ENCODE peak calls at places on chromosomes 2 and 18, in eight cellular contexts. G is CD8-positive, alpha-beta T cell; D is astrocyte; U is WTC11; S is HCT116; L is body of pancreas; V is foreskin keratinocyte; P is AG09319. X is an unnamed sample.

GRCh38 chr2:20565101-20565622 is 85.7 kb downstream of the HS1BP3 start:
- DNase-seq in G (no peak), L (no peak), U (no peak), P (no peak), D (no peak), V (no peak), S (no peak), X (no peak)

GRCh38 chr2:26469092-26469710 is 8.7 kb downstream of the OTOF start:
- DNase-seq in L (peak), D (peak), U (peak), P (no peak), V (peak), S (peak), G (no peak), X (peak)

GRCh38 chr18:11752116-11752911 is 63.2 kb downstream of the GNAL start:
- DNase-seq in G (no peak), P (no peak), U (peak), S (no peak), V (no peak), L (no peak), D (peak), X (peak)

GRCh38 chr2:98824256-98825042 is 93.5 kb upstream of the MGAT4A start:
- DNase-seq in D (no peak), V (no peak), S (no peak), G (no peak), P (no peak), L (no peak), U (no peak), X (no peak)

GRCh38 chr2:47249427-47249826 is 94.3 kb upstream of the STPG4 start:
- DNase-seq in S (no peak), L (no peak), D (no peak), P (no peak), U (no peak), G (no peak), V (no peak), X (peak)

GRCh38 chr2:230870544-230871360 is 6.0 kb downstream of the ITM2C start:
- DNase-seq in S (no peak), P (no peak), D (peak), V (no peak), U (no peak), G (no peak), L (no peak), X (no peak)

GRCh38 chr18:79395761-79396404 is at the start of gene NFATC1:
- DNase-seq in S (no peak), G (peak), L (peak), U (peak), V (no peak), P (no peak), D (peak), X (peak)

GRCh38 chr18:76445275-76445674 is 49.8 kb downstream of the ZNF516 start:
- DNase-seq in G (no peak), L (no peak), V (peak), P (peak), D (peak), U (no peak), S (no peak), X (no peak)

GRCh38 chr2:85899849-85900248 is 11.1 kb upstream of the ST3GAL5 start:
- DNase-seq in L (no peak), D (no peak), S (no peak), V (no peak), U (no peak), P (no peak), G (no peak), X (no peak)

DNA sequence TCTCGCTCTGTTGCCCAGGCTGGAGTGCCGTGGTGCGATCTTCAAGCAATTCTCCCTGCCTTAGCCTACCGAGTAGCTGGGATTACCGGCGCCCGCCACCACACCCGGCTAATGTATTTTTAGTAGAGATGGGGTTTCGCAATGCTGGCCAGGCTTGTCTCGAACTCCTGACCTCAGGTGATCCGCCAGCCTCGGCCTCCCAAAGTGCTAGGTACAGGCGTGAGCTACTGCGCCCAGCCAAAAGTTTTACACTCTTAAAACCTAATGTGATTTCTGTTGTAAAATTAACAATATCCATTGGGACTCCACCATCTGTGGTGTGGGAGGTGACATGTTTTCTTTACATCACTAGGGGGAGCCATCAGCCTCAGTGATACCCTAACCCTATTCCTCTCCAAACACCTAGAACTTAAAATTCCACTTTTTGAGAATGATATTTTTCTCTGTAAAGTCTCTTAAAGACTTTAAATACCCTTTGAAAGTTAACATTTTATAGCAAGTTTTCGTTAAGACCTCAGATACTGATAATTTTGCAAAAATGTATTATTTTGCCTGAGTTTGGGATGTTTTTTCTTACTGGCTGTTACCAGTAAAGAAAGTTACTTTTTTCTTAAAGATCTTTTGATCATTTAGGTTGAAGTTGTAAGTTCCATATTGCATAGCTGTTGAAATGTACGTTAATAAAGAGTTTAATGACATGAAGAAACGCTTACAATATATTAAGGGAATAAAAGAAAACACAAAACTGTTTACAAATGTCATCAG is 11.6 kb upstream of the EIF2AK2 start:
- DNase-seq in L (no peak), U (peak), G (no peak), P (no peak), S (peak), V (no peak), D (peak), X (no peak)
- TF ChIP-seq CTCF in L (peak), U (peak), G (peak), P (peak), S (peak), V (peak), D (peak), X (peak)

DNA sequence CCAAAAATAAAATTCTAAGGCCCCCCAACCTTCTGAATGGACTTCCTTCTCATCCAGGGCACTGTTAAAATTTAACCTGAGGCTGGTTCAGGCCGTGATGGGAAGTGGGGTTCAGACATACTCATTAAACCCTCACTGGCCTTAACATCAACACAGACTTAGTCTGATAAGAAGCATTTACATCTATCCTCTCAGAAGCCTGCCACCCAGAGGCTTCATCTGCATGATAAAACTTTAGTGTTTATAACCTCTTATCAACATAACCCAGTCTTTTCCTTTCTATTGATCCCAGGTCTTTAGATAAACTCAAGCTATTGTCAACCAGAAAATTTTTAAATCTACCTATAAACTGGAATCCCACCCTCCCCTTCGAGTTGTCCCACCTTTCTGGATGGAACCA is 22.4 kb downstream of the ITSN2 start:
- DNase-seq in L (no peak), V (no peak), S (no peak), G (no peak), U (no peak), D (no peak), P (no peak), X (no peak)
- TF ChIP-seq CTCF in L (no peak), V (peak), S (no peak), G (no peak), U (no peak), D (no peak), P (no peak), X (no peak)

DNA sequence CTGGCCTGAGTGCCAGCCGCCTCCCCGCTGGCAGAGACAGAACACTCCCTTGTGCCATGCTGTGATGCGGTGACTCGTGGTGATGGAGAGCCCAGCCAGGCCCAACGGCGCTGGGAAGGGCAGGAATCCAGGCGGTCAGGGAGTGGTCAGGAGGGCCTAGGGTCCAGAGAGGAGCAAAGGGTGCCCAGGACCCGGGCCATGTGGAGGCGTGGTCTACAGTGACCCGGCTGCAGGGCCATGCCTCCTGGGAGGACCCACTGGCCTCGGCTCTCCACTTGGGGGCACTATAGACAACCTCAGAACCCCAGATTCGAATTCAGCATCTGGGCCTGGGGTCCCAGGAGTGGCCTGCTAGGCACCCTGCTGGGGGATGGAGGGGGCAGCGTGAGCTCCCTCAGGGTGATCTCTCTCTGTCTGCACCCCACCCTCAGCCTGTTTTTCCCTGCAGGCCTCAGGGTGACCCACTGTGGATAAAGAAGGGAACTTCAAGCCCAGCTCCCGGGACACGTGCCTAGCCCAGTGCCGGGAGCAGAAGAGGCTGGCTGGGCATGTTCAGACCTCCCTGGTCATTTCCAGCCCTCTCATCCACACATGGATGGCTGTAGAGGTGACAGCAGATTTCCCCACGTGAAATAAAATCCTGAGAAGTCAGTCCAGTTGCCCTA is 13.0 kb downstream of the AMER3 start:
- DNase-seq in L (no peak), S (no peak), V (no peak), P (no peak), D (no peak), U (peak), G (no peak), X (no peak)
- TF ChIP-seq CTCF in L (no peak), S (peak), V (peak), P (no peak), D (no peak), U (peak), G (no peak), X (no peak)

DNA sequence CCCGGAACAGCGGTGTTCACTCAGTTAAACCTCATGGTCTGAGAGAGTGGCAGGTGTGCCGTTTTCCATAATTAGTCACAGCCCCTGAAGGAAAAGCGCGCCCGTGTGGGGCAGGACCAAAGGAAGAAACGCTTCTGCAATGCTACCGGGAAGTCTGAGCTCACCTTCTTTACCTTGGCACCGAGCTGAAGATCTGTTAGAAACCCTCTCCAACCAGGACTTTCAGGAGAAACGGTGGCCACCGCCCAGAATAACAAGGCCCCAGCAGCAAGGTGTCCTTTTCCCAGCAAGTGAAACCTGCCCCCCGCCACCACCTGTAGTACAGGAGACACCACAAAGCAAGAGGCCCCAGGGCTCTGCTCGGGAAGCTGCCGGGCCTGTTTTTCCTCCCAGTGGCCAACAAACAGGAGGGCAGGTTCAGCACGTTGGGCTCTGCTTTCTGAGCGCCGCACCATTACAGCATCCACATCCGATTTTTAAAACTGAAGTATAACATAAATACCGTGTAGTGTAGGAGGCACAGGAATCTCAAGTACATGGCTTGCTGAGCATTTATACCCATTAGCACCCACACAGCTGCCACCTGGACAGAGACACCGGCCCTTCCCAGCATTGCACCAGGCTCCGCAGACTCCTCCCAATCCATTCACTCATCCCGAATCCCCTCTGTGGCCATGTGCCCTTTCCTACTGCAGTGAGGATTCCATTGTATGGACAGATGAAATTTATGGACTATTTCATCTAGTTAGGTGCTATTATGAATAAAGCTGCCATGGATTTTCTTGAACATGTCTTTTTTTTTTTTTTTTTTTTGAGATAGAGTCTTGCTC is 121.8 kb upstream of the RIOK3 start:
- DNase-seq in U (peak), V (no peak), G (no peak), P (no peak), L (peak), S (no peak), D (no peak), X (no peak)
- TF ChIP-seq CTCF in U (no peak), V (peak), G (no peak), P (no peak), L (no peak), S (no peak), D (no peak), X (no peak)

GRCh38 chr2:24972315-24972958 is 682 bp upstream of the DNAJC27 start:
- DNase-seq in V (peak), U (no peak), P (no peak), L (peak), D (no peak), S (peak), G (peak), X (no peak)
- TF ChIP-seq CTCF in V (no peak), U (no peak), P (no peak), L (no peak), D (no peak), S (no peak), G (no peak), X (peak)

DNA sequence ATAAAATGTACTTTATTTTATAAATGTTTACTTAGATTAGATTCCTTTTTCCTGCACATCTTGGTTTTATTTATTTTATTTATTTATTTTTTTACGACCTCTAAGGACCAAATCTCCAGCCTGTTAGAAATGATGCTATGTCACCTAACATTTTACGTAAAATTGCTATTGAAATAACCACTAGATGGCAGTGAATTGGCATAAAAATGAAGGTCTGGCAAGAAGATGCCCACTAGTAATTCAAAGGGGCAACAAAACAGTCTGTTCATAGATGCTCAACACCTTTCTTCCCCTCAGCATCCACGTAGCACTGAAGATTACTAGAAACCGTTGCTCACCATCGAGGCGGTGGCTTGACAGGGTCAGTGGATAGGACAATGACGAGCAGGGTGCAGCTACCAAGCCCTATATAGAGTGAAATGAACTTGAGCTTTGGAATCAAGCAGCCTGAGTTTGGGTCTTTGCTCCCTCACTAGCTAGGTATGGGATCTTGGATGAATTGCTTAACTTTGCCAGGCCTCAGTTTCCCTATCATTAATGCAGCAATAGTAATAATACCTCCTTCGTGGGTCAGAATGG is 128.7 kb upstream of the L3MBTL4 start:
- DNase-seq in U (no peak), L (no peak), S (no peak), V (no peak), P (no peak), G (no peak), D (peak), X (no peak)
- TF ChIP-seq CTCF in U (peak), L (peak), S (no peak), V (peak), P (peak), G (no peak), D (peak), X (peak)

GRCh38 chr2:134118279-134119116 is 135.4 kb upstream of the MGAT5 start:
- DNase-seq in D (peak), L (peak), G (peak), S (peak), U (peak), P (peak), V (peak), X (peak)
- TF ChIP-seq CTCF in D (peak), L (peak), G (peak), S (peak), U (peak), P (peak), V (peak), X (peak)

X was measured in glutamatergic neuron.